ENCODE peak calls at places on chromosomes 6 and 20, in five cellular contexts. One of them, this sample, is unnamed.

GRCh38 chr6:35311390-35312075 is 13.9 kb downstream of the DEF6 start:
- DNase-seq in uterus: no peak
- DNase-seq in fibroblast of the aortic adventitia: no peak
- DNase-seq in astrocyte of the spinal cord: no peak
- DNase-seq in GM23338: no peak
- DNase-seq in this sample: no peak

GRCh38 chr6:97312241-97312640 is 29.2 kb upstream of the MMS22L start:
- DNase-seq in uterus: no peak
- DNase-seq in fibroblast of the aortic adventitia: no peak
- DNase-seq in astrocyte of the spinal cord: no peak
- DNase-seq in GM23338: no peak
- DNase-seq in this sample: peak

GRCh38 chr20:16128538-16129106 is 444.6 kb downstream of the KIF16B start:
- DNase-seq in uterus: no peak
- DNase-seq in fibroblast of the aortic adventitia: no peak
- DNase-seq in astrocyte of the spinal cord: no peak
- DNase-seq in GM23338: no peak
- DNase-seq in this sample: peak

GRCh38 chr6:162442675-162443074 is 284.9 kb downstream of the PRKN start:
- DNase-seq in uterus: no peak
- DNase-seq in fibroblast of the aortic adventitia: no peak
- DNase-seq in astrocyte of the spinal cord: no peak
- DNase-seq in GM23338: peak
- DNase-seq in this sample: no peak

GRCh38 chr6:30556964-30557682 is at the start of gene PRR3:
- DNase-seq in uterus: peak
- DNase-seq in fibroblast of the aortic adventitia: peak
- DNase-seq in astrocyte of the spinal cord: peak
- DNase-seq in GM23338: peak
- DNase-seq in this sample: peak

GRCh38 chr6:107811591-107812218 is 12.4 kb downstream of the SCML4 start:
- DNase-seq in uterus: no peak
- DNase-seq in fibroblast of the aortic adventitia: peak
- DNase-seq in astrocyte of the spinal cord: no peak
- DNase-seq in GM23338: no peak
- DNase-seq in this sample: peak

GRCh38 chr20:43448748-43449535 is 8.8 kb upstream of the SRSF6 start:
- DNase-seq in uterus: peak
- DNase-seq in fibroblast of the aortic adventitia: peak
- DNase-seq in astrocyte of the spinal cord: peak
- DNase-seq in GM23338: peak
- DNase-seq in this sample: peak

GRCh38 chr6:37493047-37493995 is 6.4 kb downstream of the CCDC167 start:
- DNase-seq in uterus: no peak
- DNase-seq in fibroblast of the aortic adventitia: no peak
- DNase-seq in astrocyte of the spinal cord: no peak
- DNase-seq in GM23338: peak
- DNase-seq in this sample: no peak

GRCh38 chr6:169536446-169537170 is 165.2 kb downstream of the WDR27 start:
- DNase-seq in uterus: no peak
- DNase-seq in fibroblast of the aortic adventitia: peak
- DNase-seq in astrocyte of the spinal cord: peak
- DNase-seq in GM23338: no peak
- DNase-seq in this sample: peak

GRCh38 chr6:135586844-135587243 is 89.3 kb upstream of the AHI1 start:
- DNase-seq in uterus: no peak
- DNase-seq in fibroblast of the aortic adventitia: peak
- DNase-seq in astrocyte of the spinal cord: peak
- DNase-seq in GM23338: no peak
- DNase-seq in this sample: no peak

GRCh38 chr6:84749181-84749580 is 15.2 kb downstream of the TBX18 start:
- DNase-seq in uterus: no peak
- DNase-seq in fibroblast of the aortic adventitia: no peak
- DNase-seq in astrocyte of the spinal cord: no peak
- DNase-seq in GM23338: no peak
- DNase-seq in this sample: no peak

GRCh38 chr6:118509009-118509617 is 39.0 kb upstream of the PLN start:
- DNase-seq in uterus: no peak
- DNase-seq in fibroblast of the aortic adventitia: peak
- DNase-seq in astrocyte of the spinal cord: peak
- DNase-seq in GM23338: peak
- DNase-seq in this sample: peak

GRCh38 chr6:40907198-40907701 is 131.8 kb downstream of the UNC5CL start:
- DNase-seq in uterus: no peak
- DNase-seq in fibroblast of the aortic adventitia: peak
- DNase-seq in astrocyte of the spinal cord: peak
- DNase-seq in GM23338: peak
- DNase-seq in this sample: peak

GRCh38 chr20:49415005-49415663 is 67.3 kb downstream of the KCNB1 start:
- DNase-seq in uterus: peak
- DNase-seq in fibroblast of the aortic adventitia: no peak
- DNase-seq in astrocyte of the spinal cord: no peak
- DNase-seq in GM23338: no peak
- DNase-seq in this sample: no peak

GRCh38 chr6:80185492-80185891 is 79.0 kb downstream of the BCKDHB start:
- DNase-seq in uterus: no peak
- DNase-seq in fibroblast of the aortic adventitia: no peak
- DNase-seq in astrocyte of the spinal cord: no peak
- DNase-seq in GM23338: no peak
- DNase-seq in this sample: no peak

GRCh38 chr6:138682722-138683521 is 90.6 kb upstream of the CCDC28A start:
- DNase-seq in uterus: no peak
- DNase-seq in fibroblast of the aortic adventitia: no peak
- DNase-seq in astrocyte of the spinal cord: peak
- DNase-seq in GM23338: no peak
- DNase-seq in this sample: peak

GRCh38 chr20:56924976-56925695 is 296.0 kb downstream of the TFAP2C start:
- DNase-seq in uterus: no peak
- DNase-seq in fibroblast of the aortic adventitia: no peak
- DNase-seq in astrocyte of the spinal cord: no peak
- DNase-seq in GM23338: peak
- DNase-seq in this sample: peak

GRCh38 chr6:81694855-81695254 is 57.6 kb downstream of the TENT5A start:
- DNase-seq in uterus: no peak
- DNase-seq in fibroblast of the aortic adventitia: peak
- DNase-seq in astrocyte of the spinal cord: no peak
- DNase-seq in GM23338: no peak
- DNase-seq in this sample: no peak

GRCh38 chr6:13526718-13527668 is 39.6 kb upstream of the GFOD1 start:
- DNase-seq in uterus: peak
- DNase-seq in fibroblast of the aortic adventitia: no peak
- DNase-seq in astrocyte of the spinal cord: no peak
- DNase-seq in GM23338: no peak
- DNase-seq in this sample: peak

GRCh38 chr6:50591135-50591534 is 122.2 kb upstream of the TFAP2D start:
- DNase-seq in uterus: no peak
- DNase-seq in fibroblast of the aortic adventitia: no peak
- DNase-seq in astrocyte of the spinal cord: no peak
- DNase-seq in GM23338: peak
- DNase-seq in this sample: no peak

GRCh38 chr6:113995632-113996031 is 24.7 kb upstream of the HDAC2 start:
- DNase-seq in uterus: peak
- DNase-seq in fibroblast of the aortic adventitia: peak
- DNase-seq in astrocyte of the spinal cord: peak
- DNase-seq in GM23338: peak
- DNase-seq in this sample: peak

GRCh38 chr20:60087563-60088105 is 129.4 kb downstream of the CDH26 start:
- DNase-seq in uterus: no peak
- DNase-seq in fibroblast of the aortic adventitia: peak
- DNase-seq in astrocyte of the spinal cord: no peak
- DNase-seq in GM23338: no peak
- DNase-seq in this sample: peak

GRCh38 chr6:149586149-149586548 is 20.0 kb downstream of the GINM1 start:
- DNase-seq in uterus: no peak
- DNase-seq in fibroblast of the aortic adventitia: no peak
- DNase-seq in astrocyte of the spinal cord: no peak
- DNase-seq in GM23338: no peak
- DNase-seq in this sample: no peak

GRCh38 chr6:106886922-106887797 is 87.4 kb downstream of the CD24 start:
- DNase-seq in uterus: no peak
- DNase-seq in fibroblast of the aortic adventitia: no peak
- DNase-seq in astrocyte of the spinal cord: peak
- DNase-seq in GM23338: peak
- DNase-seq in this sample: peak

GRCh38 chr6:712805-713204 is 19.9 kb upstream of the EXOC2 start:
- DNase-seq in uterus: no peak
- DNase-seq in fibroblast of the aortic adventitia: no peak
- DNase-seq in astrocyte of the spinal cord: no peak
- DNase-seq in GM23338: no peak
- DNase-seq in this sample: no peak

GRCh38 chr20:41837669-41838224 is 219.6 kb upstream of the CHD6 start:
- DNase-seq in uterus: no peak
- DNase-seq in fibroblast of the aortic adventitia: no peak
- DNase-seq in astrocyte of the spinal cord: no peak
- DNase-seq in GM23338: no peak
- DNase-seq in this sample: no peak

DNA sequence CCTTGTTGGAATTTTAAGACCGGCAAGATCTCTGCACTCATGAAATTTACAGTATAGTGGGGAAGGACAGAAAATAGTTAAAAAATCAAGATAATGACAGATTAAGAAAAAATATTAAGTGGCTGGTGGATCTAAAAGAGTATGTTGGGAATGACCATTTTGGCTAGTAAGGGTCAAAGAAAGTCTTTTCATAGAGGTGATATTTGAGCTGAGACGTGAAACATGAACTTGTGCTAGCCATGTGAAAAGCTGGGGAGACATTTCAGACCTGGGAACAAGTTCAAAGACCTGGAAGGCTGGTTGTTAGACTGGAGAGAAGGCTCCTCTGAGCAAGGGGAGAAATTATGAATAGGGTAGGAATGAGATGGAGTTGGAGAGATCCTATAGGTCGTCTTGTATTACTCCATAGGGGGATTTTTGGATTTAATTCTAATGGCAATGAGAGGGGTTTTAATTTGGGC is 4.7 kb downstream of the BICRAL start:
- DNase-seq in uterus: no peak
- DNase-seq in fibroblast of the aortic adventitia: no peak
- DNase-seq in astrocyte of the spinal cord: no peak
- DNase-seq in GM23338: no peak
- DNase-seq in this sample: no peak
- TF ChIP-seq CTCF in uterus: no peak
- TF ChIP-seq CTCF in fibroblast of the aortic adventitia: no peak
- TF ChIP-seq CTCF in astrocyte of the spinal cord: no peak
- TF ChIP-seq CTCF in GM23338: no peak
- TF ChIP-seq CTCF in this sample: no peak

GRCh38 chr6:144660545-144660944 is 375.4 kb downstream of the UTRN start:
- DNase-seq in uterus: no peak
- DNase-seq in fibroblast of the aortic adventitia: no peak
- DNase-seq in astrocyte of the spinal cord: no peak
- DNase-seq in GM23338: no peak
- DNase-seq in this sample: no peak
- H3K4me3 ChIP-seq in uterus: no peak
- H3K4me3 ChIP-seq in fibroblast of the aortic adventitia: no peak
- H3K4me3 ChIP-seq in astrocyte of the spinal cord: peak
- H3K4me3 ChIP-seq in GM23338: peak
- H3K4me3 ChIP-seq in this sample: no peak

GRCh38 chr6:39189915-39190544 is 39.2 kb downstream of the KCNK5 start:
- DNase-seq in uterus: no peak
- DNase-seq in fibroblast of the aortic adventitia: peak
- DNase-seq in astrocyte of the spinal cord: no peak
- DNase-seq in GM23338: peak
- DNase-seq in this sample: peak
- TF ChIP-seq CTCF in uterus: no peak
- TF ChIP-seq CTCF in fibroblast of the aortic adventitia: peak
- TF ChIP-seq CTCF in astrocyte of the spinal cord: no peak
- TF ChIP-seq CTCF in GM23338: peak
- TF ChIP-seq CTCF in this sample: peak

GRCh38 chr6:166007349-166008263 is 160.0 kb downstream of the TBXT start:
- DNase-seq in uterus: peak
- DNase-seq in fibroblast of the aortic adventitia: peak
- DNase-seq in astrocyte of the spinal cord: peak
- DNase-seq in GM23338: no peak
- DNase-seq in this sample: no peak
- H3K4me3 ChIP-seq in uterus: peak
- H3K4me3 ChIP-seq in fibroblast of the aortic adventitia: no peak
- H3K4me3 ChIP-seq in astrocyte of the spinal cord: no peak
- H3K4me3 ChIP-seq in GM23338: peak
- H3K4me3 ChIP-seq in this sample: no peak

DNA sequence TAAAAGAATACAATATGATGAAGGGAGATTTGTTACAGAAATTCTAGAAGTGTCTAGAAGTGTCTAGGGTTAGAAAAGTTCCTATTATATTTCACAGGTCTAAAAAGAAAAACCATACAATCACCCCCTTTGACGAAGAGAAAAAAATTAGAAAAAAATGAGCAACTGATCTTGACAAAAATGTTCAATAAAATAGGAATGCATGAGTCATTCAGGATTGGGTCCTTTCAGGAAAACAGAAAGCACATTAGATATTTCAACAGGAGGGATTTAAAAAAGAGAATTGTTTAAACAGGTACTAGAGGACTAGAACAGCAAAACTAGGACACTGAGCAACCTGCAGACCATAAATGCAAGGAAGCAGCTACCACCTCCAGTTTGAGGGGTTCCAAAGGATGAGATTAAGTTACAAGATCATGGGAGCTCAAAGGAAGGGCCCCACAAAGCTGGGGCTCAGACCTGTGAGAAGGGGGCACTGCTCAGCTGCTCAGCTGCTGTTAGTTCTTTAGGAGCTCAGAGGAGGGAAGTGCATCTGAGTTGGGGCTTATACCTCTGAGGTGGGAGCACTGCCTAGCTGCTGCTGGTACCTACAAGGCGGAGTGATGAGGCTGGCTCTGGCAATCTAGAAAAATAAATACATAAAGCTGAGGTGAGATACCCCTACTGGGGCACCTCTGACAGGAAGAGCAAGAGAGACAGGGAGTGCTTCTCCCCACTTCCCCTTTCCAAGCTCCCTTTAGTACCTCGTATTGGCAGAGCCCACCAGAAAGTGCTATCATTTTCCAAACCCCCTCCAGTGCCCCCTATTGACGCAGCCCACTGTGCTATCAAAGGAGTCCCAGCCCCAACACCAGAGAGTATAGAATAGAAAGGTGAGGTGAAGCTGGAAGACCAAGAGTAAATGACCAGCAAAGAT is 27.1 kb upstream of the BEND6 start:
- DNase-seq in uterus: no peak
- DNase-seq in fibroblast of the aortic adventitia: no peak
- DNase-seq in astrocyte of the spinal cord: no peak
- DNase-seq in GM23338: peak
- DNase-seq in this sample: no peak
- TF ChIP-seq CTCF in uterus: no peak
- TF ChIP-seq CTCF in fibroblast of the aortic adventitia: no peak
- TF ChIP-seq CTCF in astrocyte of the spinal cord: no peak
- TF ChIP-seq CTCF in GM23338: peak
- TF ChIP-seq CTCF in this sample: no peak

GRCh38 chr20:32583581-32584045 is 1.5 kb downstream of the NOL4L start:
- DNase-seq in uterus: no peak
- DNase-seq in fibroblast of the aortic adventitia: no peak
- DNase-seq in astrocyte of the spinal cord: no peak
- DNase-seq in GM23338: peak
- DNase-seq in this sample: no peak
- H3K4me3 ChIP-seq in uterus: peak
- H3K4me3 ChIP-seq in fibroblast of the aortic adventitia: peak
- H3K4me3 ChIP-seq in astrocyte of the spinal cord: peak
- H3K4me3 ChIP-seq in GM23338: peak
- H3K4me3 ChIP-seq in this sample: no peak